ENCODE peak calls at places on chromosomes 11 and 22, in ten cellular contexts. G, X, A, B, Y, F, K, I, Z and E are unnamed samples. For H3K27me3 and H3K36me3, the result is how much of the 10 kb centered on the place peaks cover.

GRCh38 chr11:1862588-1863351 is 9.9 kb downstream of the LSP1 start:
- DNase-seq in G (peak), X (peak), A (no peak), B (peak), Y (no peak), F (no peak), K (no peak), I (no peak), Z (no peak), E (no peak)

GRCh38 chr11:19474211-19474610 is 233.5 kb upstream of the E2F8 start:
- DNase-seq in G (no peak), X (no peak), A (no peak), B (no peak), Y (no peak), F (no peak), K (no peak), I (no peak), Z (no peak), E (no peak)

GRCh38 chr22:31583861-31584485 is 78.0 kb downstream of the PISD start:
- DNase-seq in G (peak), X (no peak), A (no peak), B (peak), Y (no peak), F (no peak), K (peak), I (no peak), Z (no peak), E (no peak)

GRCh38 chr11:38648597-38648996 is 2050.6 kb upstream of the RAG2 start:
- DNase-seq in G (no peak), X (no peak), A (no peak), B (no peak), Y (no peak), F (no peak), K (no peak), I (no peak), Z (no peak), E (no peak)

GRCh38 chr11:17277024-17277584 is 565 bp downstream of the NUCB2 start:
- DNase-seq in G (peak), X (no peak), A (no peak), B (peak), Y (no peak), F (peak), K (peak), I (no peak), Z (no peak), E (no peak)

GRCh38 chr11:104649002-104649401 is 249.3 kb downstream of the CASP12 start:
- DNase-seq in G (no peak), X (no peak), A (no peak), B (no peak), Y (no peak), F (no peak), K (no peak), I (no peak), Z (no peak), E (no peak)

GRCh38 chr11:69141742-69142141 is 14.0 kb upstream of the SMIM38 start:
- DNase-seq in G (no peak), X (no peak), A (no peak), B (no peak), Y (no peak), F (no peak), K (peak), I (peak), Z (no peak), E (no peak)

GRCh38 chr11:62439785-62440602 is 21.2 kb downstream of the SCGB1A1 start:
- DNase-seq in G (no peak), X (no peak), A (peak), B (peak), Y (no peak), F (no peak), K (peak), I (no peak), Z (no peak), E (peak)

GRCh38 chr22:17501679-17502285 is 61.5 kb upstream of the SLC25A18 start:
- DNase-seq in G (peak), X (peak), A (no peak), B (peak), Y (peak), F (peak), K (peak), I (peak), Z (peak), E (no peak)

GRCh38 chr22:48720662-48721393 is 1106.8 kb downstream of the BRD1 start:
- DNase-seq in G (no peak), X (no peak), A (no peak), B (no peak), Y (no peak), F (no peak), K (no peak), I (no peak), Z (peak), E (no peak)

GRCh38 chr11:45266693-45267451 is 19.3 kb downstream of the SYT13 start:
- DNase-seq in G (no peak), X (no peak), A (no peak), B (no peak), Y (peak), F (no peak), K (no peak), I (peak), Z (peak), E (no peak)

GRCh38 chr11:65314501-65315203 is at the start of gene CDC42EP2:
- DNase-seq in G (peak), X (peak), A (peak), B (peak), Y (peak), F (peak), K (peak), I (peak), Z (peak), E (peak)

GRCh38 chr22:37776639-37777005 is 31.1 kb upstream of the GCAT start:
- DNase-seq in G (no peak), X (no peak), A (no peak), B (no peak), Y (no peak), F (no peak), K (no peak), I (no peak), Z (no peak), E (peak)

GRCh38 chr11:73380897-73381410 is 4.8 kb downstream of the RELT start:
- DNase-seq in G (no peak), X (no peak), A (no peak), B (no peak), Y (no peak), F (no peak), K (no peak), I (no peak), Z (no peak), E (no peak)

GRCh38 chr11:59173080-59173963 is 1.4 kb downstream of the DTX4 start:
- DNase-seq in G (no peak), X (no peak), A (peak), B (peak), Y (peak), F (peak), K (peak), I (peak), Z (peak), E (peak)

GRCh38 chr22:45319319-45319675 is 9.6 kb downstream of the FAM118A start:
- DNase-seq in G (peak), X (no peak), A (peak), B (peak), Y (peak), F (no peak), K (peak), I (peak), Z (no peak), E (peak)

GRCh38 chr11:79388201-79388600 is 52.6 kb downstream of the TENM4 start:
- DNase-seq in G (no peak), X (no peak), A (no peak), B (no peak), Y (no peak), F (no peak), K (no peak), I (no peak), Z (no peak), E (no peak)
- H3K4me3 ChIP-seq in G (no peak), X (no peak), A (no peak), B (no peak), Y (no peak), F (no peak), K (no peak), I (no peak), Z (no peak), E (no peak)

GRCh38 chr22:21660904-21661303 is 4.9 kb upstream of the PPIL2 start:
- DNase-seq in G (no peak), X (no peak), A (no peak), B (no peak), Y (no peak), F (no peak), K (no peak), I (no peak), Z (no peak), E (no peak)

GRCh38 chr22:21657361-21658118 is 8.3 kb upstream of the PPIL2 start:
- DNase-seq in G (no peak), X (peak), A (no peak), B (peak), Y (peak), F (peak), K (peak), I (peak), Z (peak), E (peak)

GRCh38 chr22:21652547-21653545 is 10.7 kb downstream of the SDF2L1 start:
- DNase-seq in G (no peak), X (no peak), A (no peak), B (no peak), Y (no peak), F (no peak), K (no peak), I (peak), Z (peak), E (no peak)

GRCh38 chr22:21659864-21660525 is 5.8 kb upstream of the PPIL2 start:
- DNase-seq in G (no peak), X (no peak), A (no peak), B (no peak), Y (no peak), F (no peak), K (no peak), I (no peak), Z (no peak), E (no peak)

DNA sequence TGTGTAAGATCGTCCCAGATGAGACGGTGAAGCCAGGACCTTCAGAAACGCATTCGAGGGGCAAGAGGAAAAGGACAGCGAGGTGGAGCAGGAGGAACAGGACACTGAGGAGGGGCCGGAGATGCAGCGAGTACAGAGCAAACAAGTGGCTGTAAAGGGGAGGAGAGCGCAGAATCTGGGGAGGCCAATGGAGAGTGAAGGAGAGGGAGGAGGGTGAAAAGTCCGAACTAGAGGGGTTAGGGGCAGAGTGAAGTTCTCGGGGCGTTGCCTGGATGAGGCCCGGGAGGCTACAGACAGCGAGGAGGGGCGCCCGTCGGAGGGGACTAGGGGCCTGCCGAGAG is 8.8 kb upstream of the PPIL2 start:
- DNase-seq in G (no peak), X (no peak), A (no peak), B (no peak), Y (no peak), F (no peak), K (no peak), I (no peak), Z (no peak), E (no peak)
- H3K27me3 ChIP-seq in G (under half), X (under half), A (under half), B (under half), Y (under half), F (under half), K (under half), I (under half), Z (under half), E (under half)

GRCh38 chr22:21696115-21696514 is 30.3 kb downstream of the PPIL2 start:
- DNase-seq in G (no peak), X (no peak), A (no peak), B (no peak), Y (no peak), F (no peak), K (no peak), I (no peak), Z (no peak), E (no peak)
- H3K36me3 ChIP-seq in G (under half), X (under half), A (under half), B (under half), Y (under half), F (half or more), K (half or more), I (half or more), Z (under half), E (under half)

GRCh38 chr11:57335343-57336110 is at the start of gene SSRP1:
- DNase-seq in G (peak), X (peak), A (peak), B (peak), Y (peak), F (peak), K (peak), I (peak), Z (peak), E (peak)
- H3K4me3 ChIP-seq in G (peak), X (peak), A (peak), B (peak), Y (peak), F (peak), K (peak), I (peak), Z (peak), E (peak)

GRCh38 chr11:32060063-32060462 is 30.8 kb upstream of the RCN1 start:
- DNase-seq in G (no peak), X (no peak), A (no peak), B (no peak), Y (no peak), F (no peak), K (no peak), I (no peak), Z (no peak), E (no peak)

GRCh38 chr11:32068134-32068533 is 22.7 kb upstream of the RCN1 start:
- DNase-seq in G (peak), X (no peak), A (no peak), B (peak), Y (no peak), F (no peak), K (no peak), I (no peak), Z (no peak), E (no peak)

GRCh38 chr11:32065865-32066264 is 25.0 kb upstream of the RCN1 start:
- DNase-seq in G (no peak), X (no peak), A (no peak), B (no peak), Y (no peak), F (no peak), K (no peak), I (no peak), Z (no peak), E (no peak)

DNA sequence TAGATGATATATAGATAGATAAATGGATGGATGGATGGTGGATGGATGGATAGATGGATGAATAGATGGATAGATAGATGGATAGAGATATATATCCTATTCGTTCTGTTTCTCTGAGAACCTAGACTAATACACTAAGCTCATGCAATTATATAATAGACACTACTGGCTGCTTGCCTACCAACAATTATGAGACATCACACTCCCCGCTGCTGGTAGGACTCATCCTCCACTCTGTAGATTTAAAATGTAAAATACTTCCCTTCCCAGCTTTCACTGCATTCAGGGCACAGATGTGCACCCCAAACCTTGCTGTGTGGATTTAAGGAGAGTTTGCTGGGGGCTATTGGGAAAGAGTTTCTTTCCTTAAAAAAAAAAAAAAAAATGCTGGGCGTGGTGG is 28.3 kb upstream of the RCN1 start:
- DNase-seq in G (no peak), X (no peak), A (no peak), B (no peak), Y (no peak), F (no peak), K (no peak), I (no peak), Z (no peak), E (no peak)
- H3K27me3 ChIP-seq in G (under half), X (under half), A (under half), B (under half), Y (under half), F (under half), K (half or more), I (under half), Z (under half), E (under half)

GRCh38 chr11:131025020-131025419 is 108.7 kb upstream of the SNX19 start:
- DNase-seq in G (peak), X (no peak), A (no peak), B (peak), Y (no peak), F (no peak), K (peak), I (peak), Z (peak), E (no peak)

GRCh38 chr11:131027501-131027900 is 111.2 kb upstream of the SNX19 start:
- DNase-seq in G (no peak), X (no peak), A (no peak), B (no peak), Y (no peak), F (no peak), K (no peak), I (no peak), Z (no peak), E (no peak)

DNA sequence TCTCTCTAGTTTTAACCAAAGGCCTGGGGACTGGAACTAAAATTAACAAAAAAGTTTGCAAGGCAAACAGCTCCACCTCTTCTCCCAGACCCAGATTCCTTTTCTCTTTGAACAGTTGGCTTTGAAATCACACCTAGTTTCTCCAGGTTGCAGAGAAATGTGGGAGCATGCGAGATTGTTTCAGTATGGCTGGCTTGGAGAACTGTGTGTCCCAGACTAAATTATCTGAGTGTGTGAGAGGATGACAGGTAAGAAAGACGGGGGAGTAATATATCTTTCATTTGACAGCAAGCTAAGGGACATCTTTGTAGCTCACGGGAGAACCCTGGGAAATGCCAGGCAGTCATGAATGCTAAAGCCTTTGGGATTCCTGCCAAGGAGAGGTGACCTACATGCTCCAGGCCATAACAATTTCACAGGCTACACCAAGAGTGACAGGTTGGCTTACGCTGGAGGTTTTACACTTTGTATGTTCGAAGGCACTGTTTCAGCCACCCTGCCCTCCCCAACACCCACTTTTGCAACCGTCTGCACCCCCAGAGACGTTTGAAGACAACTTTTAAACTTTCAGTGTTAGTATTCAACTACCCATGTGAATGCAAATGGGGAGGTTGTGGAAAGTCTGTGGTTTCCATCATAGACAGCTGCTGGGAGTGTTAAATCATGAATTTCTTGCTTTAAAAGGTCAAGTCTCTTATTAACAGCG is 109.3 kb upstream of the SNX19 start:
- DNase-seq in G (no peak), X (no peak), A (no peak), B (no peak), Y (no peak), F (no peak), K (no peak), I (no peak), Z (no peak), E (no peak)
- H3K36me3 ChIP-seq in G (under half), X (under half), A (under half), B (under half), Y (under half), F (under half), K (under half), I (under half), Z (under half), E (under half)

DNA sequence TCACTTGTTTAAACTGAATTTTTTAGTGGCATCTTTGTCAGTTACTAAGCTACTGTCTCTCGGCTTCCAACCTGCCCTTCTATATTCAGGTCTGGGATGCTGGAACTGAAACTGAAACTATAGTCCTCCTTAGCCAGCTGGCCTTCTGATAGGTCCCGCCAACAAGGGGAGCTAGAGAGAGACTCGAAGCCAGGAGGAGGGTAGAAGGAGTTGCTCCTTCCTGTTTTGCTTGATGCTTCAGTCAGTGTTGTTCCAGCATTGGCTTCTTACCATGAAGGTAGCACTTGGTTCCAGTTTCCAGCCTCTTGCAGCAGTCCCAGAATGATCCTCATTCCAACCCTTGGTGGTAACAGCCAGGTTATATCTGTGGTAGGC is 32.9 kb upstream of the HORMAD2 start:
- DNase-seq in G (no peak), X (no peak), A (no peak), B (no peak), Y (no peak), F (peak), K (peak), I (no peak), Z (peak), E (no peak)
- H3K4me3 ChIP-seq in G (no peak), X (no peak), A (no peak), B (no peak), Y (no peak), F (peak), K (no peak), I (no peak), Z (no peak), E (no peak)

GRCh38 chr11:12008790-12009616 is 577 bp upstream of the DKK3 start:
- DNase-seq in G (no peak), X (no peak), A (peak), B (peak), Y (peak), F (no peak), K (peak), I (peak), Z (peak), E (peak)

GRCh38 chr11:12007230-12007593 is 1.2 kb downstream of the DKK3 start:
- DNase-seq in G (no peak), X (no peak), A (no peak), B (no peak), Y (no peak), F (no peak), K (no peak), I (no peak), Z (peak), E (no peak)

GRCh38 chr11:12007769-12008737 is at the start of gene DKK3:
- DNase-seq in G (no peak), X (no peak), A (no peak), B (peak), Y (peak), F (no peak), K (peak), I (peak), Z (peak), E (peak)

GRCh38 chr11:12006552-12007229 is 1.7 kb downstream of the DKK3 start:
- DNase-seq in G (no peak), X (no peak), A (no peak), B (no peak), Y (no peak), F (no peak), K (no peak), I (no peak), Z (no peak), E (no peak)

DNA sequence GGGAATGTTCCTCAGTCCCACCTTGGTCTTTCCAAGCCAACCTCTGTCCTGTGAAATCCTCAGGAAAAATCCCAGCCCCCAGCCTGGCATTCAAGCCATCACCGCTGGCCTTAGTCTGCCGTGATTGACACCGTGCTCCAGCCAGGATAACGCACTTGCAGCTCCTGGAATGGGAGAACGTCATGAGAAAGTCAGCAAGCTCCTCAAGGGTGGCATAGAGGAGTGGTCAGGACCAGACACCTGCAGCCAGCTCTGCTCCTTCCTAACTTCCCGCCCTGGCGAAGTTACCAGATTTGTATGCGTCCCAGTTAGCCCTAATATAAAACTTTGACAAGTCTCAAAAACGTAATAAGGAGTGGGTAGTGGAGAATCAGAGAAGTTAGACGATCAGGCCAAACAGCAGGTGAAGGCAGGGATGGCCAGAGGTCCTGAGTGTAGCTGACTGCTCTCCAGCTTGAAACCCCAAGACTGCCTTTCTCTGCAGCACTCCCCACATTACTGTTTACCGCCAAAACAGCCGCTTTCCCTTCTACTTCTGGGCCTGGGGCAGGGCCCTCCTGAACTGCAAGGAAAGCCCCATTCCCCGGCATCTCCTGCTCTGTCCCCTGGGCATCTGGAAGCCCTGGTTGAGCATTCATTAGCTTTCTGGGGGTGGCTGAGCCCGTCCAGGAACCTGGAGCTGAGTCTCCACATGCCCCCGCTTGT is 1.3 kb upstream of the DKK3 start:
- DNase-seq in G (no peak), X (no peak), A (no peak), B (no peak), Y (peak), F (no peak), K (no peak), I (no peak), Z (peak), E (no peak)
- H3K27me3 ChIP-seq in G (under half), X (under half), A (under half), B (under half), Y (under half), F (under half), K (under half), I (under half), Z (under half), E (under half)